ENCODE peak calls at places on chromosomes 12 and 14, in four cellular contexts. A is AG09319, J is prostate gland, P is AG09309. W is an unnamed sample.

GRCh38 chr12:98126637-98127335 is 388.6 kb upstream of the TMPO start:
- DNase-seq in A (no peak), J (no peak), P (no peak), W (no peak)

GRCh38 chr12:57148469-57149308 is 1.3 kb upstream of the LRP1-AS start:
- DNase-seq in A (peak; percentile 51), J (no peak), P (no peak), W (no peak)

GRCh38 chr12:117134059-117134458 is 34.8 kb upstream of the TESC start:
- DNase-seq in A (no peak), J (no peak), P (peak; percentile 16), W (no peak)

GRCh38 chr12:53023-53734 is 13.4 kb upstream of the IQSEC3 start:
- DNase-seq in A (no peak), J (no peak), P (no peak), W (no peak)

GRCh38 chr12:70149665-70150064 is 93.6 kb upstream of the CNOT2 start:
- DNase-seq in A (no peak), J (no peak), P (no peak), W (no peak)

GRCh38 chr12:70721958-70722357 is 84.7 kb upstream of the PTPRB start:
- DNase-seq in A (no peak), J (no peak), P (no peak), W (no peak)

GRCh38 chr12:7021956-7022355 is 3.7 kb upstream of the LPCAT3 start:
- DNase-seq in A (no peak), J (no peak), P (no peak), W (no peak)

GRCh38 chr12:98532687-98533304 is 17.4 kb downstream of the TMPO start:
- DNase-seq in A (no peak), J (no peak), P (no peak), W (no peak)

GRCh38 chr12:123097521-123098084 is 53.3 kb downstream of the PITPNM2 start:
- DNase-seq in A (no peak), J (no peak), P (no peak), W (no peak)

GRCh38 chr14:50056457-50056856 is 59.9 kb downstream of the VCPKMT start:
- DNase-seq in A (no peak), J (no peak), P (no peak), W (no peak)

GRCh38 chr14:73610692-73611091 is 1.6 kb upstream of the ACOT6 start:
- DNase-seq in A (no peak), J (no peak), P (no peak), W (no peak)

GRCh38 chr14:64040044-64040443 is 187.2 kb downstream of the SYNE2 start:
- DNase-seq in A (no peak), J (no peak), P (peak; percentile 7), W (no peak)

GRCh38 chr12:4272014-4272975 is 1.3 kb upstream of the CCND2 start:
- DNase-seq in A (no peak), J (peak; percentile 49), P (no peak), W (no peak)

GRCh38 chr12:7609480-7609879 is 56.2 kb downstream of the APOBEC1 start:
- DNase-seq in A (no peak), J (no peak), P (no peak), W (no peak)

GRCh38 chr12:10128687-10129086 is 1.3 kb downstream of the CLEC7A start:
- DNase-seq in A (no peak), J (no peak), P (no peak), W (no peak)

GRCh38 chr12:131831635-131832041 is 3.4 kb downstream of the MMP17 start:
- DNase-seq in A (peak; percentile 91), J (no peak), P (peak; percentile 66), W (peak; percentile 58)

GRCh38 chr12:64392221-64392620 is 1.7 kb upstream of the C12orf56 start:
- DNase-seq in A (no peak), J (no peak), P (peak; percentile 29), W (no peak)

GRCh38 chr14:53744846-53745245 is 211.8 kb downstream of the BMP4 start:
- DNase-seq in A (peak; percentile 14), J (no peak), P (no peak), W (no peak)

GRCh38 chr14:54002653-54003052 is 46.0 kb upstream of the BMP4 start:
- DNase-seq in A (no peak), J (no peak), P (peak; percentile 67), W (peak; percentile 82)

GRCh38 chr14:64725879-64726584 is 21.8 kb downstream of the PLEKHG3 start:
- DNase-seq in A (no peak), J (no peak), P (no peak), W (no peak)

GRCh38 chr12:29164477-29165163 is 15.5 kb downstream of the FAR2 start:
- DNase-seq in A (peak; percentile 31), J (no peak), P (peak; percentile 41), W (peak; percentile 28)

GRCh38 chr12:116319851-116320621 is 42.5 kb upstream of the MED13L start:
- DNase-seq in A (peak; percentile 94), J (peak; percentile 70), P (peak; percentile 95), W (peak; percentile 84)

GRCh38 chr14:92471919-92472318 is 41.7 kb upstream of the RIN3 start:
- DNase-seq in A (peak; percentile 57), J (no peak), P (peak; percentile 41), W (peak; percentile 47)

GRCh38 chr14:104930526-104931322 is 6.0 kb downstream of the PLD4 start:
- DNase-seq in A (no peak), J (no peak), P (no peak), W (no peak)

GRCh38 chr14:29584992-29585391 is 342.7 kb downstream of the PRKD1 start:
- DNase-seq in A (peak; percentile 75), J (peak; percentile 14), P (peak; percentile 71), W (peak; percentile 52)

GRCh38 chr12:53054112-53054878 is 4.4 kb downstream of the TNS2 start:
- DNase-seq in A (no peak), J (peak; percentile 98), P (no peak), W (no peak)

GRCh38 chr12:113005759-113006158 is 27.4 kb downstream of the OAS2 start:
- DNase-seq in A (no peak), J (no peak), P (no peak), W (no peak)

GRCh38 chr14:100790785-100791667 is 34.9 kb upstream of the MEG3 start:
- DNase-seq in A (peak; percentile 29), J (no peak), P (no peak), W (peak; percentile 14)

GRCh38 chr12:53996188-53996885 is 3.6 kb upstream of the HOXC9 start:
- DNase-seq in A (no peak), J (no peak), P (no peak), W (no peak)

GRCh38 chr12:46153267-46153872 is 115.5 kb downstream of the SLC38A1 start:
- DNase-seq in A (no peak), J (no peak), P (no peak), W (no peak)

GRCh38 chr14:60724080-60724618 is at the start of gene SIX4:
- DNase-seq in A (peak; percentile 83), J (peak; percentile 94), P (peak; percentile 53), W (peak; percentile 42)

GRCh38 chr14:104893435-104894207 is 28.6 kb downstream of the CEP170B start:
- DNase-seq in A (no peak), J (peak; percentile 4), P (no peak), W (no peak)

GRCh38 chr12:10562306-10562933 is 51.0 kb downstream of the MAGOHB start:
- DNase-seq in A (no peak), J (peak; percentile 22), P (peak; percentile 23), W (no peak)

GRCh38 chr12:51549637-51550036 is 41.4 kb upstream of the SCN8A start:
- DNase-seq in A (peak; percentile 15), J (no peak), P (peak; percentile 23), W (peak; percentile 7)

GRCh38 chr14:20415723-20416622 is 2.7 kb upstream of the TEP1 start:
- DNase-seq in A (no peak), J (no peak), P (no peak), W (no peak)

GRCh38 chr14:29682789-29683188 is 244.9 kb downstream of the PRKD1 start:
- DNase-seq in A (no peak), J (no peak), P (no peak), W (no peak)

GRCh38 chr14:59069455-59069854 is 119.0 kb upstream of the DAAM1 start:
- DNase-seq in A (no peak), J (no peak), P (no peak), W (no peak)

GRCh38 chr12:105502426-105502930 is 172.0 kb downstream of the C12orf75 start:
- DNase-seq in A (no peak), J (no peak), P (no peak), W (no peak)

GRCh38 chr12:124480469-124481256 is 86.7 kb downstream of the NCOR2 start:
- DNase-seq in A (peak; percentile 28), J (no peak), P (no peak), W (no peak)

W was measured in AG04449.